ENCODE peak calls at places on chromosomes 11 and 22, in ten cellular contexts. L is tibial nerve, A is IMR-90, Q is heart left ventricle, P is sigmoid colon, C is stomach, Z is A549, D is right lobe of liver, X is HepG2, H is ovary. T is an unnamed sample.

GRCh38 chr22:46586123-46586519 is 34.1 kb upstream of the GRAMD4 start:
- DNase-seq in P (no peak), X (no peak), H (no peak), D (peak), Z (no peak), L (no peak), Q (peak), A (no peak), C (no peak), T (no peak)

GRCh38 chr22:33908201-33909074 is 11.8 kb downstream of the LARGE1 start:
- DNase-seq in H (no peak), Q (no peak), X (no peak), P (no peak), Z (no peak), D (no peak), C (no peak), A (no peak), L (no peak), T (no peak)

GRCh38 chr22:20058989-20059770 is 20.9 kb upstream of the DGCR8 start:
- DNase-seq in A (no peak), Q (no peak), H (no peak), Z (no peak), X (no peak), C (no peak), D (no peak), P (no peak), L (no peak), T (no peak)

GRCh38 chr11:32643526-32643925 is 59.9 kb downstream of the EIF3M start:
- DNase-seq in Q (no peak), A (peak), P (no peak), X (no peak), Z (peak), H (no peak), L (no peak), D (no peak), C (no peak), T (no peak)

GRCh38 chr22:20966883-20967696 is at the start of gene AIFM3:
- DNase-seq in A (no peak), D (no peak), X (no peak), L (no peak), C (no peak), H (no peak), Z (no peak), Q (no peak), P (no peak), T (no peak)

GRCh38 chr11:6703247-6704063 is 20.3 kb upstream of the MRPL17 start:
- DNase-seq in L (peak), H (no peak), Z (peak), A (peak), C (peak), Q (peak), D (peak), X (peak), P (no peak), T (peak)

GRCh38 chr22:26825960-26826359 is 168.6 kb downstream of the MIAT start:
- DNase-seq in H (no peak), Q (no peak), D (no peak), Z (no peak), X (no peak), A (no peak), L (no peak), P (no peak), C (no peak), T (no peak)

GRCh38 chr22:20439928-20440575 is 2.4 kb upstream of the SCARF2 start:
- DNase-seq in X (no peak), Z (no peak), Q (peak), H (no peak), A (no peak), L (no peak), C (no peak), P (peak), D (no peak), T (no peak)

GRCh38 chr22:36026741-36027140 is 1.9 kb downstream of the RBFOX2 start:
- DNase-seq in H (no peak), D (no peak), L (no peak), C (no peak), Q (no peak), P (no peak), Z (no peak), X (no peak), A (peak), T (peak)
- H3K4me3 ChIP-seq in H (peak), D (peak), L (peak), C (peak), Q (peak), P (peak), Z (peak), X (peak), A (peak), T (no peak)

DNA sequence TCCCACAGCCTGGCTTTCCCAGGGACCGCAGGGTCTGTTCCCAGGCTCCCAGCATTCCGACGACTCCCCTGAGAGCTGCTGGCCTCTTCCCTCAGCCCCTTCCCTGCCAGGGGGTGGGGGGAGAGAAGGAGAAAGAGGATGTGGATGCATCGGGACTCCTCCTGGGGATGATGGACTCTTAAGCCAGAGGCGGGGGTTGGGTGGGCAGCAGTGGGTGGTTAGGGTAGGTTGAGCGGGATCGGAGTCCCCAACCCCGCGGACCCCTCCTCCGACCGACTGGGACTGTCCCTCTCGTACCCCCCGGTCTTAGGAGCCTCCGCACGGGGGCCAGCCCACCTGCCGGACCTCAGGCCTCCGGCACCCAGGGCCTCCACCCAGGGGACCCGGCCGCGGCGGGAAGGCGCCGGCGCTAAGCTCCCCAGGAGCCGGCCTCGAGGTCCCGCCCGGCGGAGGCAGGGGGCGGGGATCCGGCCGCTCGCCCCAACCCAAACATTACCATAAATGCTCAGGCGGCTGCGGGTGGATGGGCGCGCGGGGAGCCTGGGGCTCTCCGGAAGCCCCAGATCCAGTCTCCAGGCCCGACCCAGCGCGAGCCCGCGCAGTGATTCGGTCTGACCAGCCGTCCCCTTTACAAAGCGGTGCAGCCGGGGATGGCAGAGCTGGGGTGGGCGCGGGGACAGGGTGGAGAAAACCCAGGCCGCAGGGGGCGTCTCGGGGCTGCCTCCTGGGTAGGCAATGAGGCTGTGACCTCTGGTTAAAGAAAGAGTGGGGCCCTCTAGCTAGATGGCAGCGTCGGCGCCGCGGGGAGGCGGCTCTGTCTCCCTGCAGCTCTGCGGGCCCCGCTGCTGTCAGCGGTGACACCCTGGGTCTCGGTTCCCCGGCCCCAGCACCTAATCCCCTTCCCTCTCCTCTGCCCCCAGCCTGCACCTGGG is 3.9 kb upstream of the MCAM start:
- DNase-seq in X (no peak), C (peak), H (peak), D (peak), Z (peak), Q (peak), P (peak), A (peak), L (no peak), T (no peak)
- TF ChIP-seq POLR2A in X (no peak), C (no peak), H (no peak), D (peak), Z (no peak), Q (no peak), P (peak), A (peak), L (peak), T (no peak)

GRCh38 chr11:19259487-19260345 is 19.0 kb upstream of the E2F8 start:
- DNase-seq in L (peak), Z (peak), D (peak), C (peak), P (no peak), A (peak), Q (peak), H (peak), X (no peak), T (peak)
- H3K4me3 ChIP-seq in L (no peak), Z (no peak), D (peak), C (no peak), P (no peak), A (no peak), Q (no peak), H (no peak), X (no peak), T (no peak)

GRCh38 chr11:11843233-11843632 is 1.5 kb downstream of the USP47 start:
- DNase-seq in X (peak), A (peak), D (no peak), C (no peak), H (no peak), Z (peak), L (peak), P (no peak), Q (no peak), T (no peak)
- TF ChIP-seq POLR2A in X (no peak), A (peak), D (peak), C (no peak), H (no peak), Z (no peak), L (peak), P (no peak), Q (no peak), T (no peak)

GRCh38 chr11:64888406-64888757 is 10.0 kb upstream of the EHD1 start:
- DNase-seq in C (no peak), A (no peak), D (no peak), X (no peak), Q (peak), L (no peak), P (no peak), Z (no peak), H (no peak), T (no peak)
- H3K4me3 ChIP-seq in C (peak), A (no peak), D (no peak), X (peak), Q (no peak), L (peak), P (no peak), Z (peak), H (no peak), T (peak)

DNA sequence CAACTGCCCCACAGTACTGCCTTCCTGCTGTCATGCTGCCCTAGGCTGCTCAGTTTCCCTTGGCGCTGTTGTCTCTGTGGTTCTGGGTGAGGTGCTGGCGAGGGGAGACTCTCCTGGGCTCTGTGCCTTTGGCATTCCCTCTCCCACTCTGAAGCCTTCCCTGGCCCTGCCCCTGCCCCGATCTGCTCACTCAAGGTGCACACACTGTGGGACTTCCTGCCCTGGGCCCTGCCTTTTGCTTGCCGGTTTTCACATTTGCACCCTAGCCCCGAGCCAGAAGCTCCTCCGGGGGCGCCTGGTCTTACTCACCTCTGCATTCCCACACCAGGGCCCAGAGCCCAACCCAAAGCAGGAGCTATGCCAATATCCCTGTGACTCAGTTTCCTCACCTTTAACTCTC is 12.0 kb downstream of the B3GAT1 start:
- DNase-seq in Z (no peak), L (no peak), H (no peak), C (no peak), Q (no peak), X (no peak), D (no peak), A (no peak), P (no peak), T (no peak)
- TF ChIP-seq POLR2A in Z (no peak), L (no peak), H (no peak), C (no peak), Q (no peak), X (no peak), D (no peak), A (no peak), P (no peak), T (no peak)

DNA sequence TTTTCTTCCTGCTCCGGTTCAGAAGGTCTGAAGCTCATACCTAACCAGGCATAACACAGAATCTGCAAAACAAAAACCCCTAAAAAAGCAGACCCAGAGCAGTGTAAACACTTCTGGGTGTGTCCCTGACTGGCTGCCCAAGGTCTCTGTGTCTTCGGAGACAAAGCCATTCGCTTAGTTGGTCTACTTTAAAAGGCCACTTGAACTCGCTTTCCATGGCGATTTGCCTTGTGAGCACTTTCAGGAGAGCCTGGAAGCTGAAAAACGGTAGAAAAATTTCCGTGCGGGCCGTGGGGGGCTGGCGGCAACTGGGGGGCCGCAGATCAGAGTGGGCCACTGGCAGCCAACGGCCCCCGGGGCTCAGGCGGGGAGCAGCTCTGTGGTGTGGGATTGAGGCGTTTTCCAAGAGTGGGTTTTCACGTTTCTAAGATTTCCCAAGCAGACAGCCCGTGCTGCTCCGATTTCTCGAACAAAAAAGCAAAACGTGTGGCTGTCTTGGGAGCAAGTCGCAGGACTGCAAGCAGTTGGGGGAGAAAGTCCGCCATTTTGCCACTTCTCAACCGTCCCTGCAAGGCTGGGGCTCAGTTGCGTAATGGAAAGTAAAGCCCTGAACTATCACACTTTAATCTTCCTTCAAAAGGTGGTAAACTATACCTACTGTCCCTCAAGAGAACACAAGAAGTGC is 661 bp upstream of the MALAT1 start:
- DNase-seq in Q (no peak), Z (peak), P (peak), C (peak), X (no peak), L (peak), D (no peak), H (peak), A (peak), T (peak)
- H3K4me3 ChIP-seq in Q (peak), Z (peak), P (peak), C (peak), X (peak), L (peak), D (peak), H (peak), A (peak), T (peak)

GRCh38 chr22:28938286-28938833 is 55.0 kb downstream of the ZNRF3 start:
- DNase-seq in Z (no peak), Q (no peak), C (no peak), A (no peak), P (no peak), X (no peak), H (no peak), D (no peak), L (no peak), T (no peak)

GRCh38 chr22:28940441-28940840 is 57.1 kb downstream of the ZNRF3 start:
- DNase-seq in L (no peak), H (no peak), D (no peak), Z (no peak), A (no peak), P (no peak), X (no peak), Q (no peak), C (no peak), T (no peak)

GRCh38 chr22:28939932-28940331 is 56.6 kb downstream of the ZNRF3 start:
- DNase-seq in D (no peak), Z (no peak), C (no peak), X (no peak), H (no peak), L (no peak), A (no peak), Q (no peak), P (no peak), T (no peak)

GRCh38 chr22:28937206-28938025 is 54.0 kb downstream of the ZNRF3 start:
- DNase-seq in P (no peak), H (no peak), A (no peak), D (no peak), L (no peak), Z (no peak), C (no peak), X (no peak), Q (no peak), T (no peak)

GRCh38 chr22:28939394-28939793 is 56.0 kb downstream of the ZNRF3 start:
- DNase-seq in D (no peak), X (no peak), P (no peak), Q (no peak), H (no peak), A (no peak), L (no peak), Z (no peak), C (no peak), T (no peak)
- TF ChIP-seq POLR2A in D (no peak), X (no peak), P (no peak), Q (no peak), H (no peak), A (no peak), L (no peak), Z (no peak), C (no peak), T (no peak)

DNA sequence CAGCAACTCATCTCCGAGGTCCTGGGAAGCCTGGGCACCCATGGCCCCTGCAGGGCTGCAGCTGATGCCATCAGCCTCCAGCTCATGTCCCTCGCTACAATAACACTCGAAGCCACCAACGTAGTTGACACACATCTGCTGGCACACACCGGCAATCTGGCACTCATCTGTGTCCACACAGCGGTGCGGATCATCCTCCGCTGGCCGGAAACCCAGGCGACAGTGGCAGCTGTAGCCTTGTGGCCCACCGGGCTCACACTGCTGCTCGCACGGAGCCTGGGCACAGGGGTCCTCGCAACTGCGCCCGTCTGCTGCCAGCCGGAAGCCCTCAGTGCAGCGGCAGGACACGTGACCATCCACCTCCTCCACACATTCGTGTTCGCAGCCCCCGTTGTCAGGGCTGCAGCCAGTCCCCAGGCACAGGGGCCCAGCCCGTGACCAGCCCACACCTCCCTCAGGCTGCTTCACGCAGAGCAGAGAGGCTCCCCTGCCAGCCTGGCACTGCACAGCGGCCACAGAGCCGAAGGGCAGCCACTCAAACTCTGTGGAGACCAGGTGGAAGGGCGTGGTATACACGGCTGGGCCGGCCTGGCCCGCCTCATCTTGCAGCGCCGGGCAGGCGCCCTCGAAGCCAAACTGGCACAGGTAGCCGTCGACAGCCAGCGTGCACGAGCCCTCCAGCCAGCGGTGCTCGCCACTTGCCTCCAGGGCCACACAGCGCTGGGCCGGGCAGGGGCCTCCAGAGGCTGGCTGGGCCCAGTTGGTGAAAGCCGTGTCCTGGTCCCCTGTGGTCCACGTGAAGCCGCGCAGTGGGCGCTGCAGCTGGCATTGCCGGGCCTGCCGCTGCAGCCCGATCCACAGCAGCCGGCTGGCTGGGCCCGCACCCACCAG is 678 bp downstream of the CD248 start:
- DNase-seq in H (no peak), Z (no peak), P (no peak), Q (no peak), D (no peak), C (no peak), X (no peak), A (no peak), L (no peak), T (no peak)
- H3K4me3 ChIP-seq in H (peak), Z (no peak), P (peak), Q (peak), D (peak), C (peak), X (no peak), A (peak), L (peak), T (peak)

GRCh38 chr11:64242920-64243854 is 2.3 kb downstream of the FKBP2 start:
- DNase-seq in H (no peak), L (no peak), P (no peak), X (no peak), C (no peak), Q (no peak), Z (no peak), D (no peak), A (no peak), T (no peak)
- TF ChIP-seq POLR2A in H (no peak), L (no peak), P (no peak), X (peak), C (no peak), Q (no peak), Z (no peak), D (no peak), A (no peak), T (no peak)

T was measured in testis.